ENCODE peak calls at places on chromosomes 12 and 14, in five cellular contexts. J is GF-D8, W is neural crest cell, P is T-cell, M is adrenal gland. L is an unnamed sample.

GRCh38 chr12:113413488-113413939 is 8.7 kb upstream of the SDSL start:
- DNase-seq in J (no peak), W (no peak), P (no peak), M (no peak), L (no peak)

GRCh38 chr12:95083938-95084337 is 10.5 kb upstream of the NR2C1 start:
- DNase-seq in J (no peak), W (peak), P (no peak), M (no peak), L (no peak)

GRCh38 chr12:131222271-131223139 is 268.8 kb downstream of the ADGRD1 start:
- DNase-seq in J (no peak), W (no peak), P (no peak), M (no peak), L (peak)

GRCh38 chr12:5588231-5588995 is 156.5 kb downstream of the NTF3 start:
- DNase-seq in J (no peak), W (no peak), P (no peak), M (no peak), L (no peak)

GRCh38 chr12:123319826-123320225 is 44.8 kb downstream of the SBNO1 start:
- DNase-seq in J (no peak), W (no peak), P (no peak), M (no peak), L (no peak)

GRCh38 chr12:122023339-122024131 is 1.9 kb downstream of the BCL7A start:
- DNase-seq in J (peak), W (peak), P (no peak), M (peak), L (no peak)

GRCh38 chr12:40693503-40693863 is 1.2 kb downstream of the CNTN1 start:
- DNase-seq in J (no peak), W (peak), P (no peak), M (peak), L (no peak)

GRCh38 chr14:89308232-89308959 is 108.6 kb downstream of the FOXN3 start:
- DNase-seq in J (no peak), W (no peak), P (no peak), M (no peak), L (no peak)

GRCh38 chr12:105916698-105917059 is 222.1 kb downstream of the NUAK1 start:
- DNase-seq in J (no peak), W (no peak), P (no peak), M (no peak), L (no peak)

GRCh38 chr14:58882577-58883018 is 244.8 kb downstream of the DACT1 start:
- DNase-seq in J (no peak), W (no peak), P (no peak), M (no peak), L (no peak)

GRCh38 chr14:105855246-105855892 is 329.0 kb downstream of the TMEM121 start:
- DNase-seq in J (no peak), W (no peak), P (no peak), M (no peak), L (peak)

L was measured in T-helper 2 cell.